ENCODE peak calls at places on chromosomes 2 and 18, in nine cellular contexts. N is heart right ventricle; A is Panc1; X is lower lobe of right lung; M is NT2/D1; U is WERI-Rb-1; I is prostate gland; G is psoas muscle; S is CD4-positive, CD25-positive, alpha-beta regulatory T cell. R is an unnamed sample. For H3K27me3 and H3K36me3, the result is how much of the 10 kb centered on the place peaks cover.

GRCh38 chr2:45391866-45392265 is 219.2 kb downstream of the SRBD1 start:
- DNase-seq in N (no peak), A (no peak), X (no peak), M (no peak), U (no peak), I (no peak), G (no peak), S (no peak), R (no peak)

GRCh38 chr18:73679941-73680700 is 467.5 kb downstream of the FBXO15 start:
- DNase-seq in N (no peak), A (no peak), X (no peak), M (no peak), U (no peak), I (no peak), G (no peak), S (no peak), R (no peak)

GRCh38 chr2:66539452-66539851 is 104.5 kb downstream of the MEIS1 start:
- DNase-seq in N (no peak), A (no peak), X (no peak), M (no peak), U (no peak), I (no peak), G (no peak), S (no peak), R (no peak)

GRCh38 chr2:100518801-100519200 is 44.0 kb upstream of the PDCL3 start:
- DNase-seq in N (no peak), A (no peak), X (no peak), M (no peak), U (no peak), I (no peak), G (no peak), S (no peak), R (no peak)

GRCh38 chr2:224442092-224442999 is 40.4 kb upstream of the FAM124B start:
- DNase-seq in N (no peak), A (no peak), X (peak), M (no peak), U (no peak), I (no peak), G (peak), S (no peak), R (peak)

GRCh38 chr2:95122197-95122551 is 566 bp upstream of the MRPS5 start:
- DNase-seq in N (no peak), A (no peak), X (no peak), M (no peak), U (no peak), I (no peak), G (no peak), S (no peak), R (no peak)

GRCh38 chr2:69933839-69934613 is 19.1 kb downstream of the MXD1 start:
- DNase-seq in N (no peak), A (no peak), X (no peak), M (no peak), U (no peak), I (no peak), G (no peak), S (no peak), R (no peak)

GRCh38 chr2:25363733-25364132 is 22.0 kb upstream of the DNMT3A start:
- DNase-seq in N (no peak), A (no peak), X (no peak), M (no peak), U (no peak), I (no peak), G (peak), S (no peak), R (no peak)

GRCh38 chr2:112121682-112122254 is 16.4 kb upstream of the FBLN7 start:
- DNase-seq in N (no peak), A (no peak), X (no peak), M (peak), U (no peak), I (no peak), G (no peak), S (peak), R (no peak)

GRCh38 chr18:45852631-45853030 is 27.2 kb downstream of the SIGLEC15 start:
- DNase-seq in N (no peak), A (no peak), X (no peak), M (no peak), U (no peak), I (no peak), G (no peak), S (no peak), R (no peak)

GRCh38 chr2:99861376-99861760 is 281.0 kb downstream of the AFF3 start:
- DNase-seq in N (no peak), A (no peak), X (no peak), M (no peak), U (no peak), I (no peak), G (no peak), S (no peak), R (no peak)

GRCh38 chr2:3827673-3828575 is 124.5 kb downstream of the DCDC2C start:
- DNase-seq in N (peak), A (peak), X (no peak), M (no peak), U (peak), I (peak), G (no peak), S (no peak), R (peak)

GRCh38 chr2:96527052-96527964 is 9.2 kb upstream of the ARID5A start:
- DNase-seq in N (peak), A (no peak), X (no peak), M (no peak), U (no peak), I (no peak), G (peak), S (peak), R (peak)

DNA sequence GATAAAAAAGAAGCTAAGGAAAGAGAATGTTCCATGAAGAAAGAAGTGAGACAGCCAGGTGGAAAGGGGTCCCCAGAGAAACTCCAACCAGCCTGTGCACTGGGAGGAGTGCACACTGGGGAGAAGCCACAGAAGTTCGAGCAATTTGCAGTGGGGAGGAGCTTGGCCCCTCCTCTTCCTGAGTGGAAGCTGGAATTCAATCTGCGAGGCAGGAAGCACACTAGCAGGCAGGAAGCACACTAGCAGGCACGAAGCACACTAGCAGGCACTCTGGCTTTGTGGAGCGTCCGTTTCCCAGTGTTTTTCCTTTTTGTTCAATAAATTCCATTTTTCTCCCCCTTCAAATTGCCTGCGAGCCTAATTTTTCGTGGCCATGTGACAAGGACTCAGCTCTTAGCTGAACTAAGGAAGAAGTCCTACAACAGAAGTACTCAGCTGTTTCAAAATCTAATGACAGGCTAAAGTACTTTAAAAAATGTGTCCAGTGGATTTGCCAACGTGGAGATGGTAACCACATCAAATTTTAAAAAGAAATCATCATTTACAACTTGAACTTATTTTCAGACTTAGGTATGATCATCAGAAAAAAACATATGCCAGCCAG is 21.4 kb upstream of the SPIRE1 start:
- DNase-seq in N (peak), A (no peak), X (peak), M (no peak), U (no peak), I (no peak), G (peak), S (no peak), R (no peak)
- H3K4me3 ChIP-seq in N (peak), A (no peak), X (peak), M (no peak), U (no peak), I (no peak), G (peak), S (no peak), R (no peak)

DNA sequence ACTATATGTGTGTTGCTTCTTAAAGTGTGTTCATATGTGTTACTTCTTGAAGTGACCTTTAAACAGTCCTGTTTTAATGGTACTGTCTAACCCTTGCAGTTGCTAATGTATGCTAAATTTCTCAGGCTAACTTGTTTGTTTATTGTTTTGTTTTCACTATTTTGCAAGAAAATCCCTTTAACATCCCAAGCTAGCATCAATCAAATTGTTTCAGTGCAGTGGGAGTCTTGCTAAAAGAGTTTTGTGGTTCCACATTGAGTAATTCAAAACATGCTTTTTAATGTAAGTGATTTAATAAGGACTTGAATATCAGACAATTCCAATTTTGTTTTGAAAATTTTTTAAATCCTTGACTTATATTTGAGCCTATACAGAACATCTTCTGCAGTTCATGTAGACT is 3.6 kb downstream of the SH3RF3 start:
- DNase-seq in N (no peak), A (no peak), X (no peak), M (no peak), U (no peak), I (no peak), G (no peak), S (no peak), R (no peak)
- H3K27me3 ChIP-seq in N (under half), A (under half), X (under half), M (under half), U (under half), I (under half), G (under half), S (under half), R (under half)

DNA sequence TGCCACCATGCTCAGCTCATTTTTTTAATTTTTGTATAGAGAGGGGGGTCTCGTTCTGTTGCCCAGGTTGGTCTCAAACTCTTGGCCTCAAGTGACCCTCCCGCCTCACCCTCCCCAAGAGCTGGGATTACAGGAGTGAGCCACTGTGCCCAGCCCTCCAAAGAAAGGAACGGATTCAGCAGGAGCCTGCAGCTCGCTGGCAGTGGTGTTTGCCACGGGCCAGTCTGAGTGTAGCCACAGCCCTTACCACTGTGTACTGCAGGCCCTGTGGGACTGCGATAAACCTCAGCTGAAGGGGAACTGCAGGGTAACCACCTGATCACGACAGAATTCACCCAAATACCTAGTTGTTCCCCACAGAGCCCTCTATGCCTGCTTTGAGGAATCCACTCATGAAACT is 6.8 kb downstream of the COPS9 start:
- DNase-seq in N (no peak), A (no peak), X (peak), M (no peak), U (no peak), I (no peak), G (no peak), S (no peak), R (peak)
- H3K36me3 ChIP-seq in N (under half), A (under half), X (half or more), M (half or more), U (under half), I (under half), G (half or more), S (half or more), R (under half)

DNA sequence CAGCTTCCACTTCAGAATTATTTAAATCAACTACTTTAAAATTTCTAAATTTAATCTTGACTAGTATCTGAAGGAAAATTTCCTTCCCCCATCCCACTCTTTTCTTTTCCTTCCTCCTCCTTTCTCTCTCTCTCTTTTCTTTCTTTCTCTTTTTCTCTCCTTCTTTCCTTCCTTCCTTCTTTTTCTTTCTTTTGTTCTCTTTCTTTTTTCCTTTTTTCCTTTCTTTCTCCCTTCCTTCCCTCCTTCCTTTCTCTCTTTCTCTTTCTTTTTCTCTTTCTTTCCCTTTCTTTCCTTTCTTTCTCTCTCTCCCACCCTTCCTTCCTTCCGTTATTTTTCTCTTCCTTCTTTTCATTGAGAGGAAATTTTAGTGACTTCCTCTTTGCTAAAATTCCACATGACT is 132.0 kb upstream of the CDH19 start:
- DNase-seq in N (no peak), A (no peak), X (no peak), M (no peak), U (no peak), I (no peak), G (no peak), S (no peak), R (no peak)
- H3K4me3 ChIP-seq in N (no peak), A (no peak), X (no peak), M (no peak), U (no peak), I (no peak), G (no peak), S (no peak), R (no peak)

GRCh38 chr2:108316194-108316880 is 27.6 kb downstream of the SULT1C2 start:
- DNase-seq in N (no peak), A (no peak), X (no peak), M (peak), U (no peak), I (no peak), G (no peak), S (no peak), R (peak)
- H3K27me3 ChIP-seq in N (under half), A (under half), X (under half), M (under half), U (half or more), I (under half), G (under half), S (under half), R (under half)

GRCh38 chr2:216188268-216188850 is 79.2 kb downstream of the XRCC5 start:
- DNase-seq in N (no peak), A (no peak), X (no peak), M (no peak), U (no peak), I (no peak), G (no peak), S (no peak), R (no peak)

GRCh38 chr2:216179015-216179414 is 69.9 kb downstream of the XRCC5 start:
- DNase-seq in N (no peak), A (no peak), X (no peak), M (no peak), U (no peak), I (no peak), G (no peak), S (no peak), R (no peak)

GRCh38 chr2:216181953-216182352 is 72.8 kb downstream of the XRCC5 start:
- DNase-seq in N (no peak), A (no peak), X (no peak), M (no peak), U (no peak), I (no peak), G (no peak), S (no peak), R (no peak)

GRCh38 chr2:216181351-216181750 is 72.2 kb downstream of the XRCC5 start:
- DNase-seq in N (no peak), A (no peak), X (no peak), M (no peak), U (no peak), I (no peak), G (no peak), S (no peak), R (no peak)

DNA sequence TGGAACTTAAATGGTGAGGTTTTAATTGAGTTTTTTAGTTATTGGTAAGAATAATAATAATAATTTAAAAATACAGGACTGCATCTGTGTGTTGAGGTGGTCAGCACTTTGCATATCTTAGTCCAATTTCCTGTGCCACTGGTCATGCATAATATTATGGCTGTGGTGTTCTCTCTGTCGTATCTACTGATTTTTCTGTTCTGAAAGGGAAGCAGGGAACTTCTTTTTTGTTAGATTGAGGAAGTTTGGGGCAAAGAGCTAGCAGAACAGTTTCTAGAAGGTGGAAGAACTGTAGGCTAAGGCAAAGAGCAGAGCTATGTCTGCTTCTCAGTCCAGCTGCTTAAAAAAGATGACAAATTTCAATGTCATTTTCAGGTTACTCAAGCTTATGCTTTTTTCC is 74.3 kb downstream of the XRCC5 start:
- DNase-seq in N (no peak), A (no peak), X (no peak), M (no peak), U (no peak), I (no peak), G (no peak), S (no peak), R (no peak)
- H3K36me3 ChIP-seq in N (under half), A (under half), X (under half), M (half or more), U (half or more), I (under half), G (under half), S (under half), R (under half)

R was measured in H7.